ENCODE peak calls at places on chromosomes 16 and 17, in six cellular contexts. G is K562, C is GM12878, T is H1, A is NT2/D1, U is HepG2. V is an unnamed sample.

GRCh38 chr16:4052801-4053662 is 63.2 kb downstream of the ADCY9 start:
- DNase-seq in U (no peak), T (no peak), C (no peak), A (no peak), G (no peak), V (peak; percentile 15)

GRCh38 chr17:36808181-36808661 is 129.1 kb upstream of the LHX1 start:
- DNase-seq in G (peak; percentile 43), A (no peak), C (no peak), T (no peak), U (no peak), V (no peak)

GRCh38 chr17:57365420-57365819 is 109.1 kb downstream of the MSI2 start:
- DNase-seq in G (peak; percentile 88), T (no peak), U (peak; percentile 34), C (no peak), A (no peak), V (no peak)

GRCh38 chr16:77531741-77532140 is 96.9 kb upstream of the ADAMTS18 start:
- DNase-seq in T (no peak), G (no peak), A (no peak), U (no peak), C (no peak), V (no peak)

GRCh38 chr17:66436643-66437042 is 134.2 kb downstream of the PRKCA start:
- DNase-seq in G (no peak), T (no peak), C (no peak), A (no peak), U (no peak), V (no peak)

GRCh38 chr17:77354420-77354720 is 213.6 kb downstream of the SEC14L1 start:
- DNase-seq in T (no peak), U (no peak), G (no peak), A (no peak), C (no peak), V (no peak)

GRCh38 chr16:3458278-3458851 is 14.9 kb downstream of the NAA60 start:
- DNase-seq in U (no peak), C (no peak), A (no peak), G (no peak), T (peak; percentile 58), V (no peak)

GRCh38 chr16:79599256-79599836 is 1.2 kb downstream of the MAF start:
- DNase-seq in U (no peak), C (no peak), T (peak; percentile 69), A (no peak), G (no peak), V (no peak)

GRCh38 chr17:41049110-41049509 is 2.0 kb upstream of the KRTAP2-1 start:
- DNase-seq in A (no peak), U (peak; percentile 63), C (no peak), T (no peak), G (no peak), V (no peak)

GRCh38 chr17:14308965-14309879 is 8.3 kb downstream of the HS3ST3B1 start:
- DNase-seq in T (peak; percentile 99), U (peak; percentile 94), G (peak; percentile 96), C (no peak), A (no peak), V (no peak)

GRCh38 chr16:1470543-1471251 is 4.1 kb downstream of the CLCN7 start:
- DNase-seq in C (no peak), T (peak; percentile 40), A (no peak), G (peak; percentile 46), U (no peak), V (no peak)

GRCh38 chr16:52494621-52495020 is 52.3 kb downstream of the TOX3 start:
- DNase-seq in T (no peak), C (no peak), G (no peak), A (no peak), U (peak; percentile 64), V (no peak)

GRCh38 chr16:28879841-28880588 is 1.7 kb downstream of the ATP2A1 start:
- DNase-seq in U (no peak), C (peak; percentile 46), G (peak; percentile 99), A (peak; percentile 85), T (peak; percentile 89), V (peak; percentile 61)
- TF ChIP-seq ZNF274 in U (no peak), C (no peak), G (no peak), A (no peak), T (no peak), V (no peak)

GRCh38 chr16:10338426-10338825 is 47.4 kb upstream of the ATF7IP2 start:
- DNase-seq in T (no peak), C (no peak), A (no peak), U (no peak), G (no peak), V (no peak)
- TF ChIP-seq ZNF274 in T (no peak), C (no peak), A (no peak), U (no peak), G (no peak), V (no peak)

GRCh38 chr16:49876716-49877129 is 20.8 kb upstream of the ZNF423 start:
- DNase-seq in A (no peak), T (peak; percentile 99), G (peak; percentile 91), U (no peak), C (no peak), V (no peak)
- TF ChIP-seq ZNF274 in A (no peak), T (no peak), G (no peak), U (no peak), C (no peak), V (no peak)

GRCh38 chr16:54568897-54569807 is 282.6 kb upstream of the IRX3 start:
- DNase-seq in T (no peak), G (no peak), C (no peak), A (no peak), U (no peak), V (no peak)
- TF ChIP-seq ZNF274 in T (no peak), G (no peak), C (no peak), A (no peak), U (no peak), V (no peak)

DNA sequence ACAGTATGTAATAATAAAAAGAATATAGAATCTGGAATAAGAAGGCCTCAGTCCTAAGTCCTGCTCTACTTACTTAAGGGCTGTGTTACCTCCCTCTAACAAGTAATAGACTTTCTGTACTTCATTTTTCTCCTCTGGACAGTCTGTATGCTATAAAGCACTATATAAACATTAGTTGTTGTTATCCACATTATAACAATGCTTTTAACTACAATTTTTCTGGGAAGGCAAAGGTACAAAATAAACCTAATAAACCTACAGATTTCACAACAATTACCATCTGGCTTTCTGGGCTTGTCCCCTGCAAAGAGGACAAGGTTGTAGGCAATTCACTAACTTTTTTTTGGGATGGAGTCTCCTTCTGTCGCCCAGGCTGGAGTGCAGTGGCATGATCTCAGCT is 32.7 kb downstream of the RFFL start:
- DNase-seq in T (no peak), C (no peak), A (no peak), G (no peak), U (no peak), V (no peak)
- TF ChIP-seq ZNF274 in T (no peak), C (no peak), A (no peak), G (no peak), U (no peak), V (no peak)

DNA sequence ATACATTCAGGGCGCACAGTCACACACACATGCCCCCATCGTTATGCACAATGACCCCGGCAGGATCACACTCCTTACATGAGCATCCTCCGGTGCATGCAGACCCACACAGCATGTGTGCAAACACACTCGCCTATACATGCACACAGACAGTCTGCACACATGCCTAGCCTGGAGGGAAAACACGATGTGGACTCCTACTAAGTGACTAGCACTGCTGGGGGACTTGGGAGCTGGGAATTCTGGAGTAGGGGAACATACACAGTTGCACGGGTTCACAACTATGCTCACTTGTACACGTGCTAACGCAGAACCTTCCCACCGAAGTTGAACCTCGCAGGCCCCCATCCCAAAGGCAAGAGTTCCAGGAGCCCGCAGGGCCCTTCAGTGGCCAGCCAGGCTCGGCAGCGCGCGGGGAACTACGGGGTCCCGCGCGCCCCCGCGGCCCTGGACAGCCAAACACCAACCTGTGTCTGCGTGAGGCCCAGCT is 2.0 kb downstream of the DLX3 start:
- DNase-seq in T (no peak), U (no peak), A (no peak), C (no peak), G (no peak), V (no peak)
- TF ChIP-seq ZNF274 in T (no peak), U (no peak), A (no peak), C (no peak), G (no peak), V (no peak)

GRCh38 chr17:43094129-43094834 is 30.9 kb downstream of the BRCA1 start:
- DNase-seq in A (no peak), T (no peak), C (no peak), U (no peak), G (no peak), V (no peak)
- TF ChIP-seq ZNF274 in A (no peak), T (no peak), C (no peak), U (no peak), G (no peak), V (no peak)